ENCODE peak calls at places on chromosomes 12 and 14, in ten cellular contexts. G is stimulated activated CD4-positive, alpha-beta T cell treated with anti-CD3 and anti-CD28 coated beads, Interleukin-1b, Interleukin-23, amount 100 ng/mL, for 1 hour; C is GM23338; L is NCI-H2081; Q is GM12865; M is anterior cingulate cortex; B is NCI-H510A treated with DMSO at 0.1 percent for 48 hours; I is right cardiac atrium; T is left ventricle myocardium superior; N is T1000. A is an unnamed sample.

GRCh38 chr14:75702606-75703261 is 41.7 kb downstream of the TTLL5 start:
- DNase-seq in Q (no peak), I (no peak), G (no peak), L (no peak), T (no peak), N (no peak), B (no peak), M (peak), C (no peak), A (no peak)

GRCh38 chr12:96386794-96387193 is 13.4 kb downstream of the CDK17 start:
- DNase-seq in C (no peak), G (no peak), B (no peak), M (no peak), Q (no peak), L (no peak), T (no peak), N (no peak), I (no peak), A (no peak)

GRCh38 chr12:41287500-41287899 is 99.4 kb downstream of the PDZRN4 start:
- DNase-seq in L (no peak), Q (peak), T (no peak), G (no peak), C (no peak), M (no peak), I (no peak), B (no peak), N (no peak), A (no peak)

GRCh38 chr14:100850841-100851585 is 25.1 kb downstream of the MEG3 start:
- DNase-seq in N (peak), I (peak), L (peak), Q (peak), T (peak), M (no peak), B (peak), G (peak), C (peak), A (peak)

GRCh38 chr12:128827724-128828123 is 4.0 kb upstream of the SLC15A4 start:
- DNase-seq in G (no peak), B (no peak), N (no peak), L (no peak), C (no peak), T (no peak), I (no peak), Q (no peak), M (no peak), A (no peak)

GRCh38 chr12:108640802-108641445 is 7.2 kb upstream of the SELPLG start:
- DNase-seq in N (no peak), G (no peak), I (no peak), T (peak), C (no peak), M (no peak), L (no peak), B (no peak), Q (no peak), A (peak)

GRCh38 chr14:22549981-22550670 is 38.9 kb downstream of the DAD1 start:
- DNase-seq in G (no peak), M (no peak), N (no peak), C (peak), B (no peak), L (no peak), Q (peak), I (no peak), T (no peak), A (no peak)

GRCh38 chr14:89221109-89221508 is 195.9 kb downstream of the FOXN3 start:
- DNase-seq in Q (no peak), B (peak), T (no peak), I (no peak), L (peak), M (no peak), C (no peak), N (no peak), G (no peak), A (peak)

GRCh38 chr12:74111688-74112360 is 425.8 kb upstream of the ATXN7L3B start:
- DNase-seq in G (no peak), C (peak), T (peak), M (no peak), N (no peak), I (no peak), B (no peak), L (peak), Q (peak), A (no peak)

GRCh38 chr14:100526632-100527031 is 60.6 kb downstream of the BEGAIN start:
- DNase-seq in B (no peak), I (no peak), L (no peak), G (no peak), C (no peak), M (no peak), T (peak), Q (no peak), N (no peak), A (no peak)

GRCh38 chr12:111840831-111841230 is 1.2 kb upstream of the MAPKAPK5 start:
- DNase-seq in T (no peak), Q (no peak), G (no peak), L (no peak), N (no peak), I (no peak), C (no peak), B (no peak), M (no peak), A (no peak)

GRCh38 chr12:51661836-51662235 is 70.8 kb downstream of the SCN8A start:
- DNase-seq in I (no peak), L (no peak), N (no peak), G (no peak), T (no peak), Q (no peak), M (no peak), B (peak), C (peak), A (no peak)

GRCh38 chr12:130053641-130054040 is 108.6 kb upstream of the FZD10 start:
- DNase-seq in M (no peak), G (no peak), C (peak), L (no peak), B (peak), Q (no peak), N (no peak), T (no peak), I (no peak), A (peak)

GRCh38 chr14:58488550-58488949 is 61.0 kb downstream of the KIAA0586 start:
- DNase-seq in T (no peak), G (no peak), C (peak), B (no peak), M (no peak), Q (peak), N (no peak), I (no peak), L (no peak), A (no peak)

GRCh38 chr14:85577542-85578140 is 47.7 kb downstream of the FLRT2 start:
- DNase-seq in M (no peak), C (no peak), L (no peak), I (no peak), N (no peak), Q (no peak), G (no peak), B (no peak), T (no peak), A (no peak)

GRCh38 chr12:57810450-57810849 is 8.1 kb downstream of the AVIL start:
- DNase-seq in Q (no peak), T (no peak), C (no peak), N (peak), M (no peak), B (no peak), G (no peak), I (no peak), L (no peak), A (no peak)

GRCh38 chr12:103495783-103496456 is at the start of gene C12orf42:
- DNase-seq in T (peak), N (no peak), C (peak), L (peak), B (peak), Q (peak), G (no peak), M (no peak), I (no peak), A (peak)

GRCh38 chr14:89600950-89601826 is 184.2 kb upstream of the FOXN3 start:
- DNase-seq in I (no peak), Q (no peak), G (no peak), N (no peak), L (no peak), C (no peak), T (no peak), B (no peak), M (no peak), A (no peak)

GRCh38 chr12:103840399-103840880 is 594 bp downstream of the NT5DC3 start:
- DNase-seq in I (peak), B (no peak), Q (peak), N (peak), L (no peak), C (no peak), M (no peak), G (no peak), T (peak), A (no peak)

GRCh38 chr14:61466249-61466904 is 145.0 kb downstream of the PRKCH start:
- DNase-seq in M (no peak), Q (no peak), B (no peak), T (peak), I (peak), C (peak), N (peak), G (no peak), L (no peak), A (no peak)

GRCh38 chr14:23916038-23916437 is 37.5 kb upstream of the DHRS4 start:
- DNase-seq in B (no peak), T (no peak), G (no peak), N (no peak), Q (no peak), M (no peak), I (no peak), C (no peak), L (no peak), A (no peak)

GRCh38 chr12:105281694-105282049 is 45.7 kb upstream of the APPL2 start:
- DNase-seq in T (no peak), L (no peak), Q (no peak), M (no peak), B (no peak), C (peak), I (no peak), N (no peak), G (no peak), A (no peak)

GRCh38 chr14:24092110-24092959 is 1.8 kb upstream of the PCK2 start:
- DNase-seq in M (no peak), G (no peak), Q (no peak), L (no peak), C (no peak), N (no peak), B (no peak), T (no peak), I (no peak), A (no peak)

GRCh38 chr12:104750061-104750460 is 208.0 kb downstream of the SLC41A2 start:
- DNase-seq in I (no peak), T (no peak), C (no peak), M (no peak), G (no peak), Q (peak), B (no peak), L (no peak), N (no peak), A (no peak)

GRCh38 chr14:104382361-104383087 is 197.0 kb upstream of the C14orf180 start:
- DNase-seq in C (no peak), M (no peak), G (no peak), T (no peak), I (no peak), Q (no peak), N (no peak), B (no peak), L (no peak), A (no peak)

GRCh38 chr12:12466157-12466556 is 96.5 kb downstream of the DUSP16 start:
- DNase-seq in Q (no peak), B (no peak), N (no peak), T (no peak), M (no peak), L (no peak), G (no peak), I (no peak), C (no peak), A (no peak)

GRCh38 chr14:73136085-73136386 is 271 bp upstream of the PSEN1 start:
- DNase-seq in M (no peak), B (peak), L (no peak), Q (no peak), G (no peak), I (no peak), C (no peak), N (no peak), T (no peak), A (no peak)